ENCODE peak calls at places on chromosomes 2 and 18, in five cellular contexts. I is K562, L is HepG2, G is GM12878, V is H1. F is an unnamed sample.

GRCh38 chr2:156321243-156321904 is 11.1 kb downstream of the NR4A2 start:
- DNase-seq in I (no peak), L (no peak), G (no peak), V (no peak), F (no peak)

GRCh38 chr2:205975082-205975949 is 110.7 kb downstream of the INO80D start:
- DNase-seq in G (peak; percentile 23), L (peak; percentile 100), V (no peak), I (no peak), F (peak; percentile 64)

GRCh38 chr2:236972491-236973379 is 113.0 kb upstream of the COPS8 start:
- DNase-seq in G (no peak), L (peak; percentile 76), I (no peak), V (no peak), F (peak; percentile 21)

GRCh38 chr2:176156301-176156958 is 677 bp upstream of the HOXD3 start:
- DNase-seq in L (no peak), I (no peak), V (no peak), G (no peak), F (no peak)

GRCh38 chr18:56168049-56168781 is 470.2 kb downstream of the TXNL1 start:
- DNase-seq in G (no peak), L (no peak), V (no peak), I (no peak), F (no peak)

GRCh38 chr2:231343988-231344387 is 51.5 kb upstream of the B3GNT7 start:
- DNase-seq in I (no peak), V (no peak), G (no peak), L (no peak), F (no peak)

GRCh38 chr2:162333968-162334367 is 10.0 kb upstream of the GCA start:
- DNase-seq in L (peak; percentile 38), I (no peak), G (no peak), V (no peak), F (no peak)

GRCh38 chr2:10773841-10774341 is 38.7 kb downstream of the PDIA6 start:
- DNase-seq in G (no peak), V (no peak), I (no peak), L (no peak), F (no peak)

GRCh38 chr2:48110497-48110896 is 204.2 kb upstream of the FBXO11 start:
- DNase-seq in V (no peak), G (no peak), I (no peak), L (no peak), F (no peak)

GRCh38 chr2:1824202-1824905 is 80.0 kb upstream of the PXDN start:
- DNase-seq in I (no peak), L (no peak), V (no peak), G (no peak), F (no peak)

GRCh38 chr18:74065366-74065765 is 82.3 kb downstream of the FBXO15 start:
- DNase-seq in I (no peak), V (no peak), G (no peak), L (no peak), F (no peak)

GRCh38 chr2:31414601-31415241 is at the start of gene XDH:
- DNase-seq in L (no peak), G (no peak), I (no peak), V (no peak), F (peak; percentile 49)

GRCh38 chr2:145587922-145588321 is 1068.0 kb upstream of the ZEB2 start:
- DNase-seq in L (no peak), G (no peak), V (no peak), I (peak; percentile 5), F (no peak)

GRCh38 chr2:1653137-1653789 is 91.1 kb downstream of the PXDN start:
- DNase-seq in V (no peak), G (no peak), L (no peak), I (no peak), F (no peak)

GRCh38 chr2:10529611-10530010 is 81.5 kb upstream of the ODC1 start:
- DNase-seq in I (no peak), V (no peak), L (no peak), G (no peak), F (no peak)

GRCh38 chr2:41998201-41998781 is 49.5 kb upstream of the PKDCC start:
- DNase-seq in I (no peak), G (no peak), V (no peak), L (no peak), F (no peak)
- TF ChIP-seq KDM1A in I (no peak), G (no peak), V (no peak), L (no peak), F (no peak)

DNA sequence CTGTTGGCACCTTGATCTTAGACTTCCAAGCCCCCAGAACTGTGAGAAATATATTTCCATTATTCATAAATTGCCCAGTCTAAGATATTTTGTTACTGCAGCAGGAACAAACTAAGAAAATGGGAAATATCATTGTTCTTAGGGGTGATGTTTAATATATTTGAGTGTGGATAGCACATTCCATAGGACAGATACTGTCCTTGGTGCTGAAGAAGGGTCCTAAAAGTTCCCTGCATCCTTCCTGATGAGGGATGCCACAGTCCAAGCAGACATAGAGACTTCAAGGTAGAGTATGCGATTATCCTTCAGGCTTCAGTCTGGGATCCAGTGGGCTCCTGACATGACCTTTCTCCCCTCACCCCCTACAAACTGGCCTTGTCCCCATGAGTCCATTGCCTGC is 689.0 kb downstream of the TDRD15 start:
- DNase-seq in I (no peak), L (no peak), V (no peak), G (no peak), F (no peak)
- TF ChIP-seq KDM1A in I (no peak), L (no peak), V (no peak), G (no peak), F (no peak)

GRCh38 chr2:172445851-172446250 is 18.5 kb downstream of the ITGA6 start:
- DNase-seq in I (no peak), V (no peak), G (no peak), L (no peak), F (no peak)
- TF ChIP-seq KDM1A in I (no peak), V (no peak), G (no peak), L (no peak), F (no peak)

DNA sequence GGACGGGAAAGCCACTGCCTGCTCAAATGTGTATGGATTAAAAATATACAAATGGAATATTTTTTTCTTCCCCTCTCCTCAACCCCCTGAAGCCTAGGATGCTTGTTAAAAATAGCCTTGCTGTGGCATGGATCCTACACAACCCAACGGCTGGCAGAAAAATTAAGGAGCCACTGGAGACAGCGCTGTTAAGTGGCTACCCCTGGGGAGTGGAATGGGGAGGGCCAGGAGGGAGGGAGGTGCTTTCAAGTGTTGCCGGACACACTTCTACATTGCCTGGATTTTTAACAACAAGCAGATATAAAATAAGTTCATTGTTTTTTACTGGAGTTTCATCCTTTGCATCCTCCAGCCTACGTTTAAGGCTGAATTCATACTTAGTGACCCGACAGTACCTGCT is 66.6 kb downstream of the ZBTB7C start:
- DNase-seq in V (no peak), L (no peak), G (no peak), I (no peak), F (no peak)
- TF ChIP-seq KDM1A in V (no peak), L (no peak), G (no peak), I (no peak), F (no peak)

DNA sequence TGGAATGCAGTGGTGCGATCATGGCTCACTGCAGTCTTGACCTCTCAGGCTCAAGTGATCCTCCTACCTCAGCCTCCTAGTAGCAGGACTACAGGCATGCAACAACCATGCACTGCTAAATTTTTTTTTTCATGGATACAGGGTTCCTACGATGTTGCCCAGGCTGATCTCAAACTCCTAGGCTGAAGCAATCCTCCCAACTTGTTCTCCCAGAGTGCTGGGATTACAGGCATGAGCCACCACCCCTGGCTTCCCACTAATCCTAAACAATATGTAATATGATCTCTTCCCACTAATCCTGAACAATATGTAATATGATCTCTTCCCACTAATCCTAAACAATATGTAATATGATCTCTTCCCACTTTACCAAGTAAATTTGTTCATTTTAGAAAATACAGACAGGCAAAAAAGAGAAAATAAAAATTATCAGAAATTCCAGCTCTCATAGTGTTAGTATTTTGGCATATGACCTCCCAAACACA is 33.7 kb upstream of the C18orf32 start:
- DNase-seq in L (no peak), I (no peak), G (no peak), V (no peak), F (no peak)
- TF ChIP-seq KDM1A in L (no peak), I (no peak), G (no peak), V (no peak), F (no peak)